ENCODE peak calls at places on chromosomes 1 and 21, in seven cellular contexts. One of them, this sample, is unnamed.

GRCh38 chr1:174364996-174365760 is 82.6 kb upstream of the GPR52 start:
- DNase-seq in stimulated activated CD8-positive, alpha-beta memory T cell treated with anti-CD3 and anti-CD28 coated beads, Interleukin-7, amount 100 ng/mL, for 1 hour: no peak
- DNase-seq in ACHN: no peak
- DNase-seq in heart right ventricle: no peak
- DNase-seq in HTR-8/SVneo: no peak
- DNase-seq in BJ: no peak
- DNase-seq in left ventricle myocardium inferior: no peak
- DNase-seq in this sample: peak; percentile 54

GRCh38 chr1:85935234-85935633 is 221.3 kb downstream of the COL24A1 start:
- DNase-seq in stimulated activated CD8-positive, alpha-beta memory T cell treated with anti-CD3 and anti-CD28 coated beads, Interleukin-7, amount 100 ng/mL, for 1 hour: no peak
- DNase-seq in ACHN: no peak
- DNase-seq in heart right ventricle: no peak
- DNase-seq in HTR-8/SVneo: no peak
- DNase-seq in BJ: no peak
- DNase-seq in left ventricle myocardium inferior: no peak
- DNase-seq in this sample: no peak

GRCh38 chr1:53368314-53369033 is 40.6 kb upstream of the LRP8 start:
- DNase-seq in stimulated activated CD8-positive, alpha-beta memory T cell treated with anti-CD3 and anti-CD28 coated beads, Interleukin-7, amount 100 ng/mL, for 1 hour: no peak
- DNase-seq in ACHN: no peak
- DNase-seq in heart right ventricle: peak; percentile 53
- DNase-seq in HTR-8/SVneo: no peak
- DNase-seq in BJ: no peak
- DNase-seq in left ventricle myocardium inferior: peak; percentile 42
- DNase-seq in this sample: peak; percentile 42

GRCh38 chr1:40806724-40807675 is 23.4 kb downstream of the KCNQ4 start:
- DNase-seq in stimulated activated CD8-positive, alpha-beta memory T cell treated with anti-CD3 and anti-CD28 coated beads, Interleukin-7, amount 100 ng/mL, for 1 hour: no peak
- DNase-seq in ACHN: no peak
- DNase-seq in heart right ventricle: peak; percentile 43
- DNase-seq in HTR-8/SVneo: no peak
- DNase-seq in BJ: no peak
- DNase-seq in left ventricle myocardium inferior: peak; percentile 54
- DNase-seq in this sample: no peak

GRCh38 chr1:230972855-230973271 is 5.8 kb downstream of the TTC13 start:
- DNase-seq in stimulated activated CD8-positive, alpha-beta memory T cell treated with anti-CD3 and anti-CD28 coated beads, Interleukin-7, amount 100 ng/mL, for 1 hour: no peak
- DNase-seq in ACHN: no peak
- DNase-seq in heart right ventricle: no peak
- DNase-seq in HTR-8/SVneo: no peak
- DNase-seq in BJ: no peak
- DNase-seq in left ventricle myocardium inferior: no peak
- DNase-seq in this sample: no peak

GRCh38 chr21:41939391-41939790 is 14.4 kb downstream of the C2CD2 start:
- DNase-seq in stimulated activated CD8-positive, alpha-beta memory T cell treated with anti-CD3 and anti-CD28 coated beads, Interleukin-7, amount 100 ng/mL, for 1 hour: no peak
- DNase-seq in ACHN: no peak
- DNase-seq in heart right ventricle: no peak
- DNase-seq in HTR-8/SVneo: no peak
- DNase-seq in BJ: no peak
- DNase-seq in left ventricle myocardium inferior: no peak
- DNase-seq in this sample: no peak

GRCh38 chr1:85585845-85586244 is 5.3 kb downstream of the CCN1 start:
- DNase-seq in stimulated activated CD8-positive, alpha-beta memory T cell treated with anti-CD3 and anti-CD28 coated beads, Interleukin-7, amount 100 ng/mL, for 1 hour: no peak
- DNase-seq in ACHN: peak; percentile 43
- DNase-seq in heart right ventricle: no peak
- DNase-seq in HTR-8/SVneo: no peak
- DNase-seq in BJ: no peak
- DNase-seq in left ventricle myocardium inferior: no peak
- DNase-seq in this sample: no peak

GRCh38 chr1:14627608-14628489 is 29.4 kb downstream of the KAZN start:
- DNase-seq in stimulated activated CD8-positive, alpha-beta memory T cell treated with anti-CD3 and anti-CD28 coated beads, Interleukin-7, amount 100 ng/mL, for 1 hour: no peak
- DNase-seq in ACHN: no peak
- DNase-seq in heart right ventricle: no peak
- DNase-seq in HTR-8/SVneo: no peak
- DNase-seq in BJ: no peak
- DNase-seq in left ventricle myocardium inferior: no peak
- DNase-seq in this sample: peak; percentile 33

This sample was measured in amygdala.